ENCODE peak calls at places on chromosomes 6 and 20, in six cellular contexts. J is astrocyte, F is COR-L47, K is psoas muscle, Y is GM04503, O is foreskin fibroblast. M is an unnamed sample.

GRCh38 chr6:151269318-151269995 is 29.7 kb downstream of the AKAP12 start:
- DNase-seq in J (peak), F (no peak), K (no peak), Y (peak), O (peak), M (no peak)

GRCh38 chr20:19692685-19693119 is 65.4 kb upstream of the RIN2 start:
- DNase-seq in J (peak), F (peak), K (peak), Y (no peak), O (peak), M (peak)

GRCh38 chr6:139743629-139744028 is 369.2 kb upstream of the CITED2 start:
- DNase-seq in J (peak), F (no peak), K (no peak), Y (peak), O (peak), M (no peak)

GRCh38 chr20:44050925-44051660 is 135.9 kb downstream of the JPH2 start:
- DNase-seq in J (no peak), F (no peak), K (peak), Y (no peak), O (no peak), M (no peak)

GRCh38 chr6:168956141-168956838 is 297.4 kb downstream of the THBS2 start:
- DNase-seq in J (peak), F (no peak), K (no peak), Y (no peak), O (peak), M (no peak)

GRCh38 chr6:31862344-31863235 is at the start of gene NEU1:
- DNase-seq in J (peak), F (peak), K (peak), Y (peak), O (peak), M (peak)

GRCh38 chr6:132687306-132687705 is 26.5 kb downstream of the VNN1 start:
- DNase-seq in J (peak), F (no peak), K (no peak), Y (no peak), O (peak), M (no peak)

GRCh38 chr20:18287546-18287914 is 797 bp upstream of the ZNF133 start:
- DNase-seq in J (no peak), F (no peak), K (peak), Y (no peak), O (no peak), M (peak)

GRCh38 chr20:40868568-40869223 is 159.9 kb upstream of the TOP1 start:
- DNase-seq in J (peak), F (no peak), K (no peak), Y (peak), O (peak), M (peak)

GRCh38 chr20:49901588-49901987 is 13.7 kb downstream of the SPATA2 start:
- DNase-seq in J (no peak), F (no peak), K (no peak), Y (no peak), O (no peak), M (no peak)

GRCh38 chr6:124073820-124074587 is 270.3 kb downstream of the NKAIN2 start:
- DNase-seq in J (no peak), F (no peak), K (no peak), Y (no peak), O (peak), M (no peak)

GRCh38 chr6:121838842-121839241 is 403.4 kb downstream of the GJA1 start:
- DNase-seq in J (peak), F (no peak), K (no peak), Y (no peak), O (peak), M (no peak)

GRCh38 chr6:149225946-149226345 is 91.6 kb upstream of the TAB2 start:
- DNase-seq in J (no peak), F (no peak), K (no peak), Y (no peak), O (no peak), M (no peak)

GRCh38 chr6:53735896-53736295 is 58.9 kb upstream of the LRRC1 start:
- DNase-seq in J (no peak), F (no peak), K (no peak), Y (no peak), O (no peak), M (no peak)